ENCODE peak calls at places on chromosome 4, in four cellular contexts. V, P, I and B are unnamed samples.
A peak's percentile ranks its signal among the peaks of the same experiment; 100 is the strongest.

GRCh38 chr4:76614589-76614988 is 179.6 kb downstream of the SHROOM3 start:
- DNase-seq in P (no peak), V (no peak), I (no peak), B (no peak)

GRCh38 chr4:89316931-89317366 is 9.3 kb upstream of the GPRIN3 start:
- DNase-seq in I (no peak), P (no peak), V (no peak), B (no peak)

GRCh38 chr4:32106767-32107166 is 1386.6 kb downstream of the PCDH7 start:
- DNase-seq in V (no peak), I (no peak), P (no peak), B (no peak)

GRCh38 chr4:140069068-140069467 is 84.9 kb downstream of the MAML3 start:
- DNase-seq in I (peak; percentile 26), P (no peak), V (no peak), B (peak; percentile 46)

GRCh38 chr4:113358784-113359183 is 309.3 kb downstream of the ANK2 start:
- DNase-seq in V (no peak), P (no peak), I (no peak), B (no peak)

GRCh38 chr4:187172340-187172761 is 448.7 kb upstream of the FAT1 start:
- DNase-seq in I (no peak), P (no peak), V (no peak), B (no peak)

GRCh38 chr4:186134254-186134653 is 29.8 kb downstream of the FAM149A start:
- DNase-seq in P (no peak), I (no peak), V (no peak), B (no peak)

GRCh38 chr4:109699553-109700225 is 3.6 kb downstream of the CASP6 start:
- DNase-seq in P (no peak), I (no peak), V (no peak), B (no peak)

GRCh38 chr4:155025762-155026457 is 182.5 kb upstream of the NPY2R start:
- DNase-seq in V (peak; percentile 18), P (no peak), I (no peak), B (peak; percentile 31)

GRCh38 chr4:153177841-153178240 is 26.4 kb upstream of the TRIM2 start:
- DNase-seq in P (no peak), V (no peak), I (no peak), B (no peak)

GRCh38 chr4:117400039-117400835 is 314.9 kb upstream of the TRAM1L1 start:
- DNase-seq in I (no peak), P (no peak), V (no peak), B (no peak)

GRCh38 chr4:190019023-190019858 is 7.8 kb downstream of the FRG2 start:
- DNase-seq in V (no peak), P (no peak), I (no peak), B (no peak)

GRCh38 chr4:140176735-140177134 is 22.8 kb upstream of the MAML3 start:
- DNase-seq in I (no peak), V (no peak), P (no peak), B (no peak)

GRCh38 chr4:15144249-15144966 is 142.1 kb downstream of the CPEB2 start:
- DNase-seq in I (no peak), P (no peak), V (no peak), B (no peak)

GRCh38 chr4:36177946-36178345 is 66.4 kb downstream of the ARAP2 start:
- DNase-seq in P (no peak), I (no peak), V (no peak), B (no peak)

GRCh38 chr4:25433966-25434667 is 57.1 kb downstream of the ANAPC4 start:
- DNase-seq in I (no peak), V (no peak), P (no peak), B (no peak)

GRCh38 chr4:106502106-106502699 is 133.6 kb upstream of the GIMD1 start:
- DNase-seq in P (peak; percentile 27), I (peak; percentile 23), V (peak; percentile 15), B (peak; percentile 52)

GRCh38 chr4:102268355-102268754 is 76.9 kb downstream of the SLC39A8 start:
- DNase-seq in I (no peak), V (no peak), P (no peak), B (no peak)

GRCh38 chr4:173509031-173510001 is 20.7 kb downstream of the HAND2 start:
- DNase-seq in P (peak; percentile 72), V (no peak), I (peak; percentile 50), B (no peak)

GRCh38 chr4:182863501-182863900 is 53.7 kb downstream of the DCTD start:
- DNase-seq in I (no peak), P (no peak), V (no peak), B (no peak)

GRCh38 chr4:137853424-137853823 is 321.1 kb upstream of the PCDH18 start:
- DNase-seq in I (no peak), P (no peak), V (no peak), B (no peak)

GRCh38 chr4:16225996-16226815 is at the start of gene TAPT1:
- DNase-seq in P (peak; percentile 91), V (peak; percentile 69), I (peak; percentile 85), B (peak; percentile 79)

GRCh38 chr4:53916431-53916889 is 147.9 kb downstream of the CHIC2 start:
- DNase-seq in P (no peak), I (no peak), V (no peak), B (no peak)

GRCh38 chr4:112895785-112896184 is 153.7 kb upstream of the ANK2 start:
- DNase-seq in V (no peak), P (no peak), I (no peak), B (no peak)

GRCh38 chr4:31089815-31090214 is 369.6 kb downstream of the PCDH7 start:
- DNase-seq in P (peak; percentile 60), I (no peak), V (no peak), B (peak; percentile 86)

GRCh38 chr4:88216395-88216794 is 58.0 kb upstream of the ABCG2 start:
- DNase-seq in I (no peak), V (no peak), P (no peak), B (no peak)

GRCh38 chr4:147901388-147901787 is 169.5 kb downstream of the ARHGAP10 start:
- DNase-seq in I (no peak), P (no peak), V (no peak), B (no peak)

GRCh38 chr4:147530153-147530552 is 49.3 kb downstream of the EDNRA start:
- DNase-seq in P (no peak), V (no peak), I (no peak), B (no peak)

GRCh38 chr4:148922497-148922896 is 480.3 kb upstream of the NR3C2 start:
- DNase-seq in V (no peak), I (no peak), P (no peak), B (no peak)

GRCh38 chr4:148044889-148045352 is 313.0 kb downstream of the ARHGAP10 start:
- DNase-seq in I (no peak), P (no peak), V (no peak), B (no peak)

GRCh38 chr4:88756149-88756548 is 58.5 kb upstream of the NAP1L5 start:
- DNase-seq in P (no peak), V (no peak), I (no peak), B (no peak)

GRCh38 chr4:86921608-86922252 is 13.1 kb upstream of the AFF1 start:
- DNase-seq in P (no peak), V (no peak), I (no peak), B (no peak)

GRCh38 chr4:59637596-59637995 is 1562.5 kb upstream of the ADGRL3 start:
- DNase-seq in V (no peak), I (no peak), P (no peak), B (no peak)

GRCh38 chr4:27514711-27515110 is 654.1 kb downstream of the STIM2 start:
- DNase-seq in I (no peak), P (no peak), V (no peak), B (no peak)

GRCh38 chr4:132437117-132437516 is 712.0 kb upstream of the PCDH10 start:
- DNase-seq in I (no peak), P (no peak), V (no peak), B (no peak)
- H3K4me1 ChIP-seq in I (no peaks in the 10 kb centered on the region), P (no peaks in the 10 kb centered on the region), V (no peaks in the 10 kb centered on the region), B (no peaks in the 10 kb centered on the region)

GRCh38 chr4:7971159-7971631 is 31.5 kb upstream of the AFAP1 start:
- DNase-seq in P (no peak), I (no peak), V (no peak), B (no peak)
- H3K27ac ChIP-seq in P (no peak overlapping the region), I (no peak overlapping the region), V (no peak overlapping the region), B (no peak overlapping the region)

DNA sequence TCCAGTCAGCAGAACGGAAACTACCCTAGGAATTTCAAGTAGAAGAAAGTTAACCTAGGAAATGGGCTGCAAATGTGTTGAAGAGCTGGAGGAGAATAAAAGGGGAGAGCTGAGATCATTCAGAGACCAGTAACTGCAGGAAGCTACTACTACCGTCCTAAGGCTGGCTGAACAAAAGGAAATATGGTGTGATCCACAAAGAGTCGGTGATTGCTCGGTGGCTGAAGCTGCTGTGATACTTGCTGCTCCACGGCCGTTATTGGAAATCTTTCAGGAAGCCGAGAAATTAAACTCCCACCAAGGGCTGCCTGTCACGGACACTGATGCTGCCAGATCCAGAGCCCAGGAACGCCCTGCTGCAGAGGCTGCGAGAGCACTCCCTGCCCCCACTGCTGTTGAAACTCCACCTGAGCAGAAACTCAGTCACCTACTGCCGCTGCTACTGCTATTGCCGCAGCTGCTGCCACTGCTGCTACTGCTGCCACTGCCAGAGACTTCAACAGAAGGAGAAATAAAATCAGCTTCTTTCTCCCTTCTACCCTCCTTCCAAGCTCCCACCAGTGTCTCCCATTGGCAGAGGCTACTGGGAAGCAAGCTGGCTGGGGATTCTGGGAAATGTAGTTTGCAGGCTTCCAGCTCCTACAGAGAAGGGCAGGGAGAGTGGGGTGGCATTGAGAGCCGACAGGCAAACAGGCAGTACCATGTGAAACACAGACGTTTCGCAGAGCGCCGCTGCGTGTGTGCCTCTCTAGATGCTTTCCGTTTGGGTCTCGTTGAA is 125.9 kb upstream of the ENPP6 start:
- DNase-seq in V (peak; percentile 57), P (peak; percentile 76), I (peak; percentile 62), B (peak; percentile 78)
- H3K4me1 ChIP-seq in V (no peaks in the 10 kb centered on the region), P (peaks cover 55% of the 10 kb centered on the region), I (peaks cover 45% of the 10 kb centered on the region), B (peaks cover 17% of the 10 kb centered on the region)

GRCh38 chr4:98481167-98481566 is 177.2 kb downstream of the TSPAN5 start:
- DNase-seq in P (no peak), V (no peak), I (no peak), B (no peak)
- H3K27ac ChIP-seq in P (no peak overlapping the region), V (no peak overlapping the region), I (no peak overlapping the region), B (no peak overlapping the region)

GRCh38 chr4:118942465-118942864 is 53.8 kb downstream of the SYNPO2 start:
- DNase-seq in I (peak; percentile 28), V (no peak), P (no peak), B (no peak)

GRCh38 chr4:118941149-118941548 is 52.5 kb downstream of the SYNPO2 start:
- DNase-seq in V (peak; percentile 92), P (no peak), I (no peak), B (no peak)

GRCh38 chr4:118947095-118947494 is 58.4 kb downstream of the SYNPO2 start:
- DNase-seq in P (no peak), I (no peak), V (no peak), B (no peak)

GRCh38 chr4:118939169-118939779 is 50.6 kb downstream of the SYNPO2 start:
- DNase-seq in P (no peak), V (no peak), I (no peak), B (no peak)

DNA sequence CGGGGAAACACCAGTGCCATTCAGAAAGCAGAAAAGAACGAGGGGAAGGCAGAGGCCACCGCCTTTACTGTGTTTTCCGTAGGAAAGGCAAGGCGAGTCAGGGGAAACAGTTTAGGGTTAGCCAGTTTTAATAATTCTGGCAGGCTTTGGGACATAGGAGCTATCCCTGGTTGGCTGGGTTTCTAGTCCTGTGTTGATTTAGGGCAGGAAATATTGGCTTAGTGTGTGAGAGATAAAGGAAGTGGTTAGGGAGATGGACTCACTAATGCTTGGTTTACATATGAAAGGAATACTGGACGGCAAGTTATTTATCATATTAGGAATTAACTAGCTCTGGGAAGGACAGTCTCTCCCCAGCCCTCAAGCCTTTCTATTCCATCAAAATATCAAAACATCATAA is 53.1 kb downstream of the SYNPO2 start:
- DNase-seq in I (no peak), V (no peak), P (no peak), B (no peak)
- H3K4me1 ChIP-seq in I (peaks cover 14% of the 10 kb centered on the region), V (no peaks in the 10 kb centered on the region), P (peaks cover 76% of the 10 kb centered on the region), B (peaks cover 27% of the 10 kb centered on the region)

GRCh38 chr4:5752803-5753184 is 41.8 kb downstream of the EVC start:
- DNase-seq in I (no peak), V (no peak), P (no peak), B (no peak)
- H3K27ac ChIP-seq in I (no peak overlapping the region), V (no peak overlapping the region), P (no peak overlapping the region), B (no peak overlapping the region)